ENCODE peak calls at places on chromosome 22, in nine cellular contexts. J is cardiac fibroblast, F is adrenal gland, I is fibroblast of mammary gland, P is transverse colon, U is fibroblast of pulmonary artery, X is omental fat pad, V is HL-60, C is RWPE1. G is an unnamed sample.

GRCh38 chr22:39808087-39808486 is 85.5 kb downstream of the ENTHD1 start:
- DNase-seq in J (peak), F (no peak), I (peak), P (peak), U (peak), X (no peak), V (no peak), C (no peak), G (no peak)

GRCh38 chr22:45318558-45319318 is 9.0 kb downstream of the FAM118A start:
- DNase-seq in J (no peak), F (no peak), I (peak), P (no peak), U (peak), X (no peak), V (no peak), C (no peak), G (peak)

GRCh38 chr22:47623740-47624103 is 861.3 kb downstream of the TBC1D22A start:
- DNase-seq in J (no peak), F (no peak), I (no peak), P (no peak), U (no peak), X (no peak), V (no peak), C (no peak), G (no peak)

GRCh38 chr22:17102297-17102667 is 17.5 kb downstream of the IL17RA start:
- DNase-seq in J (no peak), F (peak), I (no peak), P (no peak), U (peak), X (no peak), V (no peak), C (no peak), G (no peak)

GRCh38 chr22:27416553-27417427 is 384.8 kb downstream of the MN1 start:
- DNase-seq in J (peak), F (no peak), I (peak), P (no peak), U (peak), X (no peak), V (no peak), C (peak), G (no peak)

GRCh38 chr22:32531228-32531627 is 56.6 kb downstream of the FBXO7 start:
- DNase-seq in J (no peak), F (no peak), I (peak), P (no peak), U (no peak), X (no peak), V (no peak), C (no peak), G (no peak)

GRCh38 chr22:49660794-49661781 is 166.6 kb downstream of the BRD1 start:
- DNase-seq in J (no peak), F (no peak), I (no peak), P (peak), U (no peak), X (no peak), V (no peak), C (no peak), G (no peak)

GRCh38 chr22:49853981-49854791 is 542 bp downstream of the ZBED4 start:
- DNase-seq in J (peak), F (peak), I (no peak), P (peak), U (peak), X (no peak), V (no peak), C (no peak), G (no peak)

GRCh38 chr22:35299217-35299716 is 427 bp upstream of the TOM1 start:
- DNase-seq in J (peak), F (peak), I (peak), P (no peak), U (peak), X (no peak), V (peak), C (peak), G (no peak)

GRCh38 chr22:36238348-36239149 is 778 bp downstream of the APOL2 start:
- DNase-seq in J (peak), F (no peak), I (no peak), P (peak), U (peak), X (no peak), V (no peak), C (no peak), G (no peak)

GRCh38 chr22:39382410-39382809 is 17.2 kb upstream of the TAB1 start:
- DNase-seq in J (no peak), F (no peak), I (no peak), P (no peak), U (no peak), X (no peak), V (no peak), C (no peak), G (no peak)

GRCh38 chr22:29716814-29717213 is 3.0 kb upstream of the CABP7 start:
- DNase-seq in J (peak), F (peak), I (peak), P (peak), U (peak), X (no peak), V (peak), C (no peak), G (no peak)

GRCh38 chr22:23053912-23054530 is 16.3 kb upstream of the GNAZ start:
- DNase-seq in J (no peak), F (peak), I (no peak), P (no peak), U (no peak), X (no peak), V (no peak), C (no peak), G (no peak)

GRCh38 chr22:23116506-23117263 is 25.1 kb downstream of the RSPH14 start:
- DNase-seq in J (no peak), F (no peak), I (no peak), P (no peak), U (no peak), X (no peak), V (no peak), C (no peak), G (no peak)

GRCh38 chr22:23402275-23403151 is 177.6 kb downstream of the IGLL1 start:
- DNase-seq in J (peak), F (peak), I (peak), P (peak), U (peak), X (no peak), V (peak), C (peak), G (peak)

GRCh38 chr22:29917052-29917902 is 34.3 kb downstream of the MTMR3 start:
- DNase-seq in J (peak), F (peak), I (peak), P (no peak), U (peak), X (no peak), V (no peak), C (no peak), G (no peak)

GRCh38 chr22:36386351-36386899 is 1.3 kb downstream of the MYH9 start:
- DNase-seq in J (peak), F (peak), I (no peak), P (peak), U (no peak), X (no peak), V (no peak), C (no peak), G (peak)

GRCh38 chr22:29480512-29481264 is 670 bp downstream of the NEFH start:
- DNase-seq in J (peak), F (peak), I (peak), P (no peak), U (peak), X (no peak), V (peak), C (no peak), G (no peak)

GRCh38 chr22:39103431-39103830 is 6.4 kb downstream of the APOBEC3H start:
- DNase-seq in J (no peak), F (no peak), I (no peak), P (no peak), U (no peak), X (no peak), V (no peak), C (no peak), G (no peak)

GRCh38 chr22:29580200-29580810 is 608 bp downstream of the NIPSNAP1 start:
- DNase-seq in J (no peak), F (no peak), I (no peak), P (peak), U (no peak), X (no peak), V (peak), C (no peak), G (no peak)

GRCh38 chr22:35622132-35622913 is 5.2 kb upstream of the MB start:
- DNase-seq in J (no peak), F (peak), I (no peak), P (peak), U (no peak), X (no peak), V (no peak), C (no peak), G (no peak)

GRCh38 chr22:28904211-28904808 is 20.9 kb downstream of the ZNRF3 start:
- DNase-seq in J (no peak), F (no peak), I (peak), P (no peak), U (no peak), X (no peak), V (no peak), C (no peak), G (no peak)

GRCh38 chr22:39175127-39176066 is 22.9 kb upstream of the CBX7 start:
- DNase-seq in J (no peak), F (no peak), I (no peak), P (no peak), U (no peak), X (no peak), V (no peak), C (no peak), G (no peak)

GRCh38 chr22:26770624-26771023 is 113.2 kb downstream of the MIAT start:
- DNase-seq in J (peak), F (no peak), I (peak), P (no peak), U (peak), X (no peak), V (no peak), C (no peak), G (no peak)

GRCh38 chr22:36384766-36385400 is 2.9 kb downstream of the MYH9 start:
- DNase-seq in J (peak), F (no peak), I (no peak), P (no peak), U (no peak), X (no peak), V (no peak), C (no peak), G (no peak)

GRCh38 chr22:31945478-31945815 is 1.1 kb downstream of the YWHAH start:
- DNase-seq in J (no peak), F (no peak), I (no peak), P (peak), U (no peak), X (no peak), V (no peak), C (no peak), G (no peak)

GRCh38 chr22:47495102-47495501 is 732.7 kb downstream of the TBC1D22A start:
- DNase-seq in J (no peak), F (no peak), I (no peak), P (no peak), U (no peak), X (no peak), V (peak), C (no peak), G (no peak)

GRCh38 chr22:36010913-36011312 is 17.7 kb downstream of the RBFOX2 start:
- DNase-seq in J (peak), F (no peak), I (peak), P (no peak), U (peak), X (no peak), V (no peak), C (no peak), G (no peak)

GRCh38 chr22:26893034-26893710 is 235.8 kb downstream of the MIAT start:
- DNase-seq in J (no peak), F (no peak), I (no peak), P (no peak), U (no peak), X (no peak), V (no peak), C (no peak), G (no peak)

GRCh38 chr22:33599596-33599995 is 320.7 kb downstream of the LARGE1 start:
- DNase-seq in J (peak), F (no peak), I (no peak), P (no peak), U (no peak), X (no peak), V (no peak), C (no peak), G (no peak)

GRCh38 chr22:44892243-44892642 is 117.6 kb downstream of the PHF21B start:
- DNase-seq in J (no peak), F (no peak), I (no peak), P (peak), U (no peak), X (no peak), V (no peak), C (no peak), G (no peak)

GRCh38 chr22:39478461-39478860 is 21.6 kb downstream of the MGAT3 start:
- DNase-seq in J (no peak), F (no peak), I (no peak), P (no peak), U (no peak), X (no peak), V (no peak), C (no peak), G (no peak)

GRCh38 chr22:48309115-48309705 is 1518.5 kb downstream of the BRD1 start:
- DNase-seq in J (no peak), F (no peak), I (no peak), P (no peak), U (no peak), X (no peak), V (no peak), C (no peak), G (no peak)

GRCh38 chr22:29700949-29701927 is 18.6 kb upstream of the CABP7 start:
- DNase-seq in J (peak), F (no peak), I (peak), P (peak), U (peak), X (no peak), V (no peak), C (peak), G (no peak)

DNA sequence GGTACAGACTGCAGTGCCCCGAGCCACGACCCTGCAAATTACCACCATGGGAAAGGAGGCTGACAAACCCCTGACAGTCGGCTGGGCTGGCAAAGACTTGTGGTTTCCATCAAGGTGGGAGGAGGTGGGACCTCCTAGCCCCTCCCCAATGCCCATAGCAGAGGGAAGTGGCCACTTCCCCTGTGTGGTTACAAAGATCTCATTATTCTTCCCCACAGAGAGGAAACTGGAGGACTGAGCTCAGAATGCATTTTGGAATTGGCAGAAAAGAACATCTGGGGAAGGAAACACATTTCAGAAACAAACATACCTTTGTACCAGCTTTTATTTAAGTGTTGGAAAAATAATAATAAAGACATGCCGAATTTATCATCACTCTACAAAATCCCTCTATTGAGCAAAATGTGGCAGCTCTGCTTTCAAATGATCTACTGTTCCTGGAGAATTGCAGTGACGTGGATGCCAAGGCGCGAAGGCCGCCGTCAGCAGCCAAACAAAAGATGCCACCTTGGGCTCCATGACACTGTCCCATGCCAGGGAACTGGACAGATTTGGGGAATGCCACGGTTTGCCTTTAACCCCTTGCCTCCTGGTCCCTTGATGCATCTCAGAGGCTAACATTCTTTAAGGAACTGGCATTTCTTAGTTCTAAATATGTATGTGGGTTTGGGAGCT is 169.6 kb downstream of the CRYBB2 start:
- DNase-seq in J (no peak), F (no peak), I (no peak), P (no peak), U (no peak), X (no peak), V (no peak), C (no peak), G (no peak)
- TF ChIP-seq CTCF in J (no peak), F (no peak), I (no peak), P (no peak), U (no peak), X (no peak), V (no peak), C (no peak), G (no peak)

GRCh38 chr22:41668971-41669911 is 19.4 kb downstream of the SNU13 start:
- DNase-seq in J (peak), F (no peak), I (peak), P (no peak), U (peak), X (peak), V (no peak), C (no peak), G (no peak)

GRCh38 chr22:41674941-41675340 is 13.7 kb downstream of the SNU13 start:
- DNase-seq in J (no peak), F (no peak), I (no peak), P (no peak), U (no peak), X (no peak), V (no peak), C (no peak), G (no peak)

GRCh38 chr22:41676134-41676533 is 12.5 kb downstream of the SNU13 start:
- DNase-seq in J (no peak), F (no peak), I (no peak), P (no peak), U (no peak), X (no peak), V (no peak), C (no peak), G (no peak)

GRCh38 chr22:41672780-41673509 is 15.7 kb downstream of the SNU13 start:
- DNase-seq in J (peak), F (no peak), I (no peak), P (no peak), U (no peak), X (no peak), V (no peak), C (no peak), G (no peak)
- TF ChIP-seq CTCF in J (peak), F (no peak), I (peak), P (peak), U (peak), X (no peak), V (no peak), C (no peak), G (no peak)

GRCh38 chr22:46371623-46372226 is 36.2 kb downstream of the TRMU start:
- DNase-seq in J (no peak), F (no peak), I (no peak), P (no peak), U (no peak), X (no peak), V (no peak), C (no peak), G (no peak)

GRCh38 chr22:46368422-46368821 is 32.9 kb downstream of the TRMU start:
- DNase-seq in J (no peak), F (no peak), I (no peak), P (peak), U (no peak), X (no peak), V (no peak), C (no peak), G (no peak)

GRCh38 chr22:46370584-46371373 is 35.3 kb downstream of the TRMU start:
- DNase-seq in J (no peak), F (no peak), I (no peak), P (no peak), U (no peak), X (no peak), V (no peak), C (no peak), G (peak)

GRCh38 chr22:46368871-46369715 is 33.6 kb downstream of the TRMU start:
- DNase-seq in J (no peak), F (no peak), I (no peak), P (peak), U (no peak), X (no peak), V (no peak), C (no peak), G (no peak)

GRCh38 chr22:46369716-46370583 is 34.4 kb downstream of the TRMU start:
- DNase-seq in J (no peak), F (no peak), I (no peak), P (no peak), U (no peak), X (no peak), V (no peak), C (no peak), G (no peak)
- TF ChIP-seq CTCF in J (no peak), F (no peak), I (no peak), P (no peak), U (no peak), X (no peak), V (no peak), C (no peak), G (no peak)

DNA sequence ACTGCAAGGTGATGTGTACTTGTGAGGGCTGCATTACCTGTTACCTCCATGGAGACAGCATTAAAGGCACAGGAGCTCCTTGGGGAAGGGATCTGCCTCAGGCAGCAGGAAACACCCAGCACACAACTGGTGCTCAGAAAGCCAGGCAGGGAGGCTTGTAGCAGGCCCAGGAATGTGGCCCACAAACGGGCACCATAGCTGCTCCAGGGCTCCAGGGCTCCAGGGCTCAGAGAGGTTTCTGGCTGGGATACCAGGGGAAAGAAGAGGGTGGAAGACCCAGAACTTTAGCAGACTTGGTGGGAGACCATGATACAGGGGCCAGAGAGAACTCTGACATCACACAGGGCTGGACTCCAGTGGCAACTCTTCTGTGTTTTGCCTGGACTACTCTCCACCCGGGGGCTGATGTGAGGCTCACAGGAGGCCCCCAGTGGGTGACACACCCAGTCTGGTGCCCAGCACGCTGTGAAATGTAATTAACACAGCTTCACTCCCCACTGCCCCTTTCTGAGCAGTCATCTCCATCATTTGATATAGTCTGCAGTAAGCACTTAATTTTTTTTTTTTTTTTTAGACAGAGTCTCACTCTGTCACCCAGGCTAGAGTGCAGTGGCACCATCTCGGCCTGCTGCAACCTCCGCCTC is 14.7 kb upstream of the SULT4A1 start:
- DNase-seq in J (no peak), F (no peak), I (no peak), P (no peak), U (no peak), X (no peak), V (no peak), C (no peak), G (no peak)
- TF ChIP-seq CTCF in J (no peak), F (no peak), I (no peak), P (no peak), U (no peak), X (no peak), V (no peak), C (no peak), G (no peak)

GRCh38 chr22:43755452-43755851 is 56.7 kb downstream of the EFCAB6 start:
- DNase-seq in J (no peak), F (no peak), I (no peak), P (no peak), U (no peak), X (no peak), V (no peak), C (no peak), G (no peak)

GRCh38 chr22:43750751-43751150 is 61.4 kb downstream of the EFCAB6 start:
- DNase-seq in J (no peak), F (no peak), I (no peak), P (no peak), U (no peak), X (no peak), V (no peak), C (no peak), G (no peak)

GRCh38 chr22:43749473-43749872 is 62.6 kb downstream of the EFCAB6 start:
- DNase-seq in J (no peak), F (no peak), I (no peak), P (no peak), U (no peak), X (no peak), V (no peak), C (no peak), G (no peak)

GRCh38 chr22:43754176-43754575 is 57.9 kb downstream of the EFCAB6 start:
- DNase-seq in J (no peak), F (no peak), I (no peak), P (no peak), U (no peak), X (no peak), V (no peak), C (no peak), G (no peak)

GRCh38 chr22:43753718-43754117 is 58.4 kb downstream of the EFCAB6 start:
- DNase-seq in J (no peak), F (no peak), I (no peak), P (no peak), U (no peak), X (no peak), V (no peak), C (no peak), G (no peak)
- TF ChIP-seq CTCF in J (no peak), F (no peak), I (no peak), P (no peak), U (no peak), X (no peak), V (no peak), C (no peak), G (no peak)

DNA sequence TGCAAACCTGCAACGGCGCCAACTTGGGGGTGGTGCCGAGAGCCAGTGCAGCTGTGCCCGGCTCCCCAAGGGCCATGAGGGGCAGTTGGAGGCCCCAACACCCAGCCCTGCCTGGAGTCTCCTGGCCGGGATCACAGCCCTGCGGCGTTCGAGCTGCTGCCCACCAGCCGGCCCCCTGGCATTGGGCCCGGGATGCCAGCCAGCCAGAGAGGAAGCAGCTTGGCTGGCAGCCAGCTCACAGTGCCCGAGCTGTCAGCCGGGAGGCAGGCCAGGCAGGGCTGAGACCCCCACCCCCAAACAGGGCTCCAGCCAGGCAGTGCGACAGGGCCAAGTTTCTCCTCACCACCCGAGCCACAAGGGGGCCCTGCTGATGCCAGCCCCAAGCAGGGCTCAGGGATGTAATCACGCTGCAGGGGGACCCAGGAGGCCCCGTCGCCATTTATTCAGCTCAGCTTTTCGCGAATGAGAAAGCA is 26.0 kb upstream of the TCF20 start:
- DNase-seq in J (no peak), F (no peak), I (no peak), P (peak), U (no peak), X (no peak), V (no peak), C (no peak), G (no peak)
- TF ChIP-seq CTCF in J (no peak), F (peak), I (no peak), P (no peak), U (no peak), X (no peak), V (no peak), C (no peak), G (no peak)

G was measured in natural killer cell.